ENCODE peak calls at places on chromosomes 11 and 22, in five cellular contexts. K is T-helper 2 cell, N is HuH-7, D is EL, P is NCI-H510A. U is an unnamed sample.

GRCh38 chr22:31288496-31289235 is 3.6 kb downstream of the PIK3IP1 start:
- DNase-seq in N (no peak), D (no peak), K (no peak), P (no peak), U (no peak)

GRCh38 chr11:130442728-130443127 is 5.7 kb upstream of the ADAMTS15 start:
- DNase-seq in P (no peak), D (peak), N (no peak), K (no peak), U (no peak)

GRCh38 chr11:59759900-59760299 is 4.7 kb downstream of the STX3 start:
- DNase-seq in K (no peak), D (no peak), P (no peak), N (no peak), U (no peak)

GRCh38 chr22:27393371-27393770 is 408.2 kb downstream of the MN1 start:
- DNase-seq in D (no peak), N (no peak), K (no peak), P (no peak), U (no peak)

GRCh38 chr11:65417702-65418430 is 4.7 kb upstream of the NEAT1 start:
- DNase-seq in K (peak), N (no peak), D (no peak), P (no peak), U (no peak)

GRCh38 chr22:47340851-47341436 is 578.5 kb downstream of the TBC1D22A start:
- DNase-seq in N (no peak), P (no peak), D (no peak), K (no peak), U (no peak)

GRCh38 chr22:22713416-22713815 is 69.0 kb downstream of the GGTLC2 start:
- DNase-seq in K (no peak), D (no peak), P (no peak), N (no peak), U (no peak)

GRCh38 chr22:35363571-35364086 is 17.3 kb upstream of the HMOX1 start:
- DNase-seq in K (no peak), N (no peak), P (no peak), D (no peak), U (no peak)

GRCh38 chr11:33475999-33476398 is 218.8 kb downstream of the HIPK3 start:
- DNase-seq in P (no peak), D (no peak), N (no peak), K (no peak), U (no peak)

GRCh38 chr11:122172352-122173073 is 56.5 kb upstream of the BLID start:
- DNase-seq in N (no peak), D (no peak), P (no peak), K (no peak), U (no peak)

GRCh38 chr11:131491503-131491902 is 121.1 kb downstream of the NTM start:
- DNase-seq in D (peak), N (no peak), P (no peak), K (no peak), U (no peak)

GRCh38 chr22:38982008-38982927 is at the start of gene APOBEC3B:
- DNase-seq in N (no peak), D (peak), P (peak), K (peak), U (no peak)

GRCh38 chr11:82906236-82906635 is 4.7 kb downstream of the DDIAS start:
- DNase-seq in N (no peak), P (no peak), K (no peak), D (peak), U (no peak)

GRCh38 chr11:45143494-45143893 is 2.9 kb upstream of the PRDM11 start:
- DNase-seq in P (no peak), K (no peak), D (no peak), N (no peak), U (no peak)

GRCh38 chr11:66313321-66314185 is 3.3 kb downstream of the CD248 start:
- DNase-seq in P (no peak), D (peak), K (no peak), N (peak), U (no peak)

GRCh38 chr22:44738347-44738715 is 14.0 kb upstream of the ARHGAP8 start:
- DNase-seq in K (no peak), P (no peak), N (no peak), D (no peak), U (no peak)

GRCh38 chr11:119421941-119422504 is 949 bp downstream of the THY1 start:
- DNase-seq in P (no peak), K (no peak), N (no peak), D (peak), U (no peak)

GRCh38 chr11:6617315-6617781 is 1.9 kb downstream of the TPP1 start:
- DNase-seq in D (peak), K (no peak), N (no peak), P (no peak), U (no peak)

GRCh38 chr11:64225608-64226506 is at the start of the genes NUDT22 and TRPT1:
- DNase-seq in D (peak), P (peak), N (peak), K (peak), U (peak)

GRCh38 chr11:36365937-36366336 is 69.8 kb downstream of the PRR5L start:
- DNase-seq in K (no peak), P (no peak), N (no peak), D (no peak), U (no peak)

GRCh38 chr11:86341382-86341781 is 33.3 kb upstream of the CCDC81 start:
- DNase-seq in K (no peak), P (no peak), N (no peak), D (no peak), U (no peak)

U was measured in NCI-H2107.